ENCODE peak calls at places on chromosomes 5 and 9, in nine cellular contexts. One of them, this sample, is unnamed.

GRCh38 chr5:139443766-139444473 is 4.6 kb upstream of the DNAJC18 start:
- DNase-seq in heart left ventricle: no peak
- DNase-seq in body of pancreas: no peak
- DNase-seq in pancreas: no peak
- DNase-seq in nephron progenitor cell: no peak
- DNase-seq in tibial artery: no peak
- DNase-seq in mesothelial cell of epicardium: no peak
- DNase-seq in brain microvascular endothelial cell: peak
- DNase-seq in astrocyte of the spinal cord: peak
- DNase-seq in this sample: no peak

GRCh38 chr9:13707635-13708410 is 428.3 kb upstream of the MPDZ start:
- DNase-seq in nephron progenitor cell: no peak
- DNase-seq in astrocyte of the spinal cord: peak
- DNase-seq in body of pancreas: no peak
- DNase-seq in tibial artery: no peak
- DNase-seq in heart left ventricle: no peak
- DNase-seq in brain microvascular endothelial cell: peak
- DNase-seq in mesothelial cell of epicardium: no peak
- DNase-seq in pancreas: no peak
- DNase-seq in this sample: no peak

GRCh38 chr9:82021198-82021597 is 32.6 kb downstream of the SPATA31D1 start:
- DNase-seq in pancreas: no peak
- DNase-seq in nephron progenitor cell: no peak
- DNase-seq in tibial artery: peak
- DNase-seq in astrocyte of the spinal cord: peak
- DNase-seq in body of pancreas: no peak
- DNase-seq in brain microvascular endothelial cell: peak
- DNase-seq in heart left ventricle: no peak
- DNase-seq in mesothelial cell of epicardium: no peak
- DNase-seq in this sample: no peak

GRCh38 chr5:428754-429452 is 14.1 kb upstream of the EXOC3 start:
- DNase-seq in brain microvascular endothelial cell: no peak
- DNase-seq in astrocyte of the spinal cord: no peak
- DNase-seq in body of pancreas: no peak
- DNase-seq in tibial artery: no peak
- DNase-seq in heart left ventricle: no peak
- DNase-seq in nephron progenitor cell: no peak
- DNase-seq in pancreas: no peak
- DNase-seq in mesothelial cell of epicardium: peak
- DNase-seq in this sample: peak

GRCh38 chr9:116360974-116361373 is 207.4 kb downstream of the PAPPA start:
- DNase-seq in mesothelial cell of epicardium: no peak
- DNase-seq in tibial artery: no peak
- DNase-seq in heart left ventricle: no peak
- DNase-seq in nephron progenitor cell: no peak
- DNase-seq in body of pancreas: no peak
- DNase-seq in brain microvascular endothelial cell: no peak
- DNase-seq in pancreas: no peak
- DNase-seq in astrocyte of the spinal cord: no peak
- DNase-seq in this sample: no peak

GRCh38 chr9:122835313-122835731 is 6.9 kb upstream of the PDCL start:
- DNase-seq in brain microvascular endothelial cell: no peak
- DNase-seq in nephron progenitor cell: no peak
- DNase-seq in astrocyte of the spinal cord: no peak
- DNase-seq in mesothelial cell of epicardium: no peak
- DNase-seq in heart left ventricle: no peak
- DNase-seq in body of pancreas: no peak
- DNase-seq in tibial artery: no peak
- DNase-seq in pancreas: no peak
- DNase-seq in this sample: peak

GRCh38 chr9:123323482-123324013 is 32.4 kb upstream of the CRB2 start:
- DNase-seq in tibial artery: no peak
- DNase-seq in astrocyte of the spinal cord: no peak
- DNase-seq in mesothelial cell of epicardium: no peak
- DNase-seq in body of pancreas: no peak
- DNase-seq in nephron progenitor cell: no peak
- DNase-seq in brain microvascular endothelial cell: no peak
- DNase-seq in heart left ventricle: no peak
- DNase-seq in pancreas: no peak
- DNase-seq in this sample: no peak

GRCh38 chr5:176779537-176779936 is 30.8 kb upstream of the UNC5A start:
- DNase-seq in heart left ventricle: no peak
- DNase-seq in body of pancreas: no peak
- DNase-seq in brain microvascular endothelial cell: no peak
- DNase-seq in pancreas: no peak
- DNase-seq in nephron progenitor cell: no peak
- DNase-seq in mesothelial cell of epicardium: peak
- DNase-seq in tibial artery: no peak
- DNase-seq in astrocyte of the spinal cord: no peak
- DNase-seq in this sample: no peak

GRCh38 chr5:172284275-172284971 is 859 bp upstream of the UBTD2 start:
- DNase-seq in nephron progenitor cell: no peak
- DNase-seq in pancreas: no peak
- DNase-seq in tibial artery: peak
- DNase-seq in mesothelial cell of epicardium: peak
- DNase-seq in body of pancreas: no peak
- DNase-seq in heart left ventricle: no peak
- DNase-seq in brain microvascular endothelial cell: no peak
- DNase-seq in astrocyte of the spinal cord: no peak
- DNase-seq in this sample: peak

GRCh38 chr5:71938886-71939285 is 168.4 kb upstream of the MAP1B start:
- DNase-seq in heart left ventricle: no peak
- DNase-seq in body of pancreas: peak
- DNase-seq in pancreas: peak
- DNase-seq in nephron progenitor cell: no peak
- DNase-seq in brain microvascular endothelial cell: no peak
- DNase-seq in astrocyte of the spinal cord: peak
- DNase-seq in tibial artery: no peak
- DNase-seq in mesothelial cell of epicardium: no peak
- DNase-seq in this sample: no peak

GRCh38 chr9:6552033-6552737 is 93.3 kb downstream of the GLDC start:
- DNase-seq in nephron progenitor cell: no peak
- DNase-seq in tibial artery: no peak
- DNase-seq in mesothelial cell of epicardium: no peak
- DNase-seq in astrocyte of the spinal cord: peak
- DNase-seq in heart left ventricle: no peak
- DNase-seq in brain microvascular endothelial cell: peak
- DNase-seq in pancreas: no peak
- DNase-seq in body of pancreas: no peak
- DNase-seq in this sample: no peak

DNA sequence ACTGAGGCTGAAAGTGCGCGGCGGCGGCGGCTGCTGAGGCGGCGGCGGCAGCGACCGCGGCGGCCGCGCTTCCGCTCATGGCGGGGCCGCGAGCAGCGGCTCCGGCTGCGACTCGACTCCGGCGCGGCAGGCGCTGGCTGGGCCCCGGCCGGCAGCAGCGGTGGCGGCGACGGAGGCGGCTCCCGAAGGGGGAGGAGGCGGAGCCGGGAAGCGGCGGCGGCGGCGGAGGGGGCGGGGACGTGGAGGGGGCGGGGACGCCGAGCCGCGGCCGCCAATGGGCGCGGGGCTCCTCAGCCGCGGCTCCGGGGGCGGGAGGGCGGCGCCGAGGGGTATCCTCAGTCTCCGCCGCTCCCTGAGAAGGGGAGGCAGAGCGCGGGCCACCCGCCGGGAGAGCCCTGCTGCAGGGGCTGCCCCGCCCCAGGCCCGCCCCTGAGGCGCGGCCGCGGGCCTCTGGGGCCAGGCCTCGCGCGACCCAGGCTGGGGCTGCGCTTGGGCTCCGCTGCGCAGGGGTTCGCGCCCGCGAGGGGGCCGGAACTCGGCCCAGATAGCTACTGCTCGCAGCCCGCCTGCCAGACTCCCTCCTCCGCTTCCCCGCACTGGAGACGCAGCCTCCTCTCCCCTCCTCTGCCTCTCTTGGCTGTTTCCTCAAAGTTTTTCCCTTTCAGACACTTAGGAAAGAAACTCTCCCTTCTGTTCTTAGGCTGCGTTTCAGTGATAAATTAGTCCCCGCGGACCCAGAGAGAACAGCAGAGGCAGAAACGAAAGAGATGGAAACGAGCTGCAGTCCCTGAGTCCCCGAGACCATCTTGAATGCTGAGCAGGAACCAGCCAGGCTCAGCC is 85.0 kb upstream of the MELK start:
- DNase-seq in body of pancreas: peak
- DNase-seq in astrocyte of the spinal cord: peak
- DNase-seq in mesothelial cell of epicardium: peak
- DNase-seq in pancreas: peak
- DNase-seq in nephron progenitor cell: peak
- DNase-seq in tibial artery: peak
- DNase-seq in heart left ventricle: peak
- DNase-seq in brain microvascular endothelial cell: peak
- DNase-seq in this sample: peak
- TF ChIP-seq CTCF in body of pancreas: peak
- TF ChIP-seq CTCF in astrocyte of the spinal cord: no peak
- TF ChIP-seq CTCF in mesothelial cell of epicardium: no peak
- TF ChIP-seq CTCF in pancreas: no peak
- TF ChIP-seq CTCF in nephron progenitor cell: no peak
- TF ChIP-seq CTCF in tibial artery: peak
- TF ChIP-seq CTCF in heart left ventricle: peak
- TF ChIP-seq CTCF in brain microvascular endothelial cell: no peak
- TF ChIP-seq CTCF in this sample: no peak

GRCh38 chr9:126049896-126050604 is 276.6 kb upstream of the MVB12B start:
- DNase-seq in heart left ventricle: no peak
- DNase-seq in nephron progenitor cell: no peak
- DNase-seq in tibial artery: no peak
- DNase-seq in brain microvascular endothelial cell: no peak
- DNase-seq in body of pancreas: no peak
- DNase-seq in pancreas: no peak
- DNase-seq in mesothelial cell of epicardium: no peak
- DNase-seq in astrocyte of the spinal cord: no peak
- DNase-seq in this sample: no peak

GRCh38 chr9:126052791-126053190 is 273.8 kb upstream of the MVB12B start:
- DNase-seq in mesothelial cell of epicardium: no peak
- DNase-seq in brain microvascular endothelial cell: no peak
- DNase-seq in nephron progenitor cell: no peak
- DNase-seq in heart left ventricle: no peak
- DNase-seq in tibial artery: no peak
- DNase-seq in body of pancreas: no peak
- DNase-seq in pancreas: no peak
- DNase-seq in astrocyte of the spinal cord: no peak
- DNase-seq in this sample: no peak

GRCh38 chr9:126051446-126052130 is 275.0 kb upstream of the MVB12B start:
- DNase-seq in astrocyte of the spinal cord: no peak
- DNase-seq in brain microvascular endothelial cell: no peak
- DNase-seq in mesothelial cell of epicardium: no peak
- DNase-seq in heart left ventricle: no peak
- DNase-seq in tibial artery: no peak
- DNase-seq in body of pancreas: no peak
- DNase-seq in nephron progenitor cell: no peak
- DNase-seq in pancreas: no peak
- DNase-seq in this sample: no peak

GRCh38 chr9:126050605-126050990 is 276.0 kb upstream of the MVB12B start:
- DNase-seq in nephron progenitor cell: no peak
- DNase-seq in tibial artery: no peak
- DNase-seq in heart left ventricle: no peak
- DNase-seq in pancreas: no peak
- DNase-seq in brain microvascular endothelial cell: no peak
- DNase-seq in mesothelial cell of epicardium: no peak
- DNase-seq in body of pancreas: no peak
- DNase-seq in astrocyte of the spinal cord: no peak
- DNase-seq in this sample: no peak

DNA sequence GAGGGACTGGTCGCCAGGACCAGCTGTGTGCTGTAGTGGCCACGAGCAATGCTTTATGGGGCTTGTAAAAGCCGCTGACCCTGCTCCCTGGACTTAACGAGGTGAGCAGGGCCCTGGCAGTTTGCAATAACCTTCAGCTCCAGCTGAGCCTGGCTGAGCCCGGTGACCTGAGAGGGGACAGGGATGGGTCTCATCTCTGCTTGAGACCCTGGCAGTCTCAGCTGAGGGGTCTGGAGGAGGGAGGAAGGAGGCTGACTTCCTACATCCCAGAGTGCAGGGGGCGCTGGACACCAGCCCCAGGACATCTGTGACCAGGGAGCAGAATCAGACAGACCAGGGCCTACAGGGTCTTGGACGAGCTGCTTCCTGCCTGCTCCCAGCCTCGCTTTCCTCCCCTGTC is 277.5 kb upstream of the MVB12B start:
- DNase-seq in nephron progenitor cell: peak
- DNase-seq in astrocyte of the spinal cord: no peak
- DNase-seq in body of pancreas: no peak
- DNase-seq in heart left ventricle: no peak
- DNase-seq in brain microvascular endothelial cell: no peak
- DNase-seq in tibial artery: no peak
- DNase-seq in pancreas: no peak
- DNase-seq in mesothelial cell of epicardium: no peak
- DNase-seq in this sample: no peak
- TF ChIP-seq CTCF in nephron progenitor cell: no peak
- TF ChIP-seq CTCF in astrocyte of the spinal cord: no peak
- TF ChIP-seq CTCF in body of pancreas: no peak
- TF ChIP-seq CTCF in heart left ventricle: no peak
- TF ChIP-seq CTCF in brain microvascular endothelial cell: no peak
- TF ChIP-seq CTCF in tibial artery: no peak
- TF ChIP-seq CTCF in pancreas: no peak
- TF ChIP-seq CTCF in mesothelial cell of epicardium: no peak
- TF ChIP-seq CTCF in this sample: no peak

DNA sequence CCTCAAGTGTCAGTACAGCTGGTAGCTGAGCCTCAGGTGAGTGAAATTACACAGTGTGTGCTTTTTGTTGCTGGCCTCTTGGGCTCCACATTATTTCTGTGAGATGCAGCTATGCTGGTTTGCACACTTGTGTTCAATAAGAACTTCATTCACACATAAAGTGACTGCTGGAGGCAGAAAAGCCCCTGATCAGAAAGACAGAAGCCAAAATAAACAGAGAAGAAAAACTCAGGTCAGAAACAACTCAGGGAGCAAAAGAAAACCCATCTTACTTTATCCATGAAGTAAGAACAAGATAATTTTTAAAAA is 15.1 kb downstream of the PNPLA7 start:
- DNase-seq in mesothelial cell of epicardium: no peak
- DNase-seq in body of pancreas: no peak
- DNase-seq in heart left ventricle: no peak
- DNase-seq in pancreas: no peak
- DNase-seq in brain microvascular endothelial cell: no peak
- DNase-seq in tibial artery: no peak
- DNase-seq in nephron progenitor cell: no peak
- DNase-seq in astrocyte of the spinal cord: no peak
- DNase-seq in this sample: no peak
- TF ChIP-seq CTCF in mesothelial cell of epicardium: no peak
- TF ChIP-seq CTCF in body of pancreas: no peak
- TF ChIP-seq CTCF in heart left ventricle: no peak
- TF ChIP-seq CTCF in pancreas: no peak
- TF ChIP-seq CTCF in brain microvascular endothelial cell: no peak
- TF ChIP-seq CTCF in tibial artery: no peak
- TF ChIP-seq CTCF in nephron progenitor cell: no peak
- TF ChIP-seq CTCF in astrocyte of the spinal cord: no peak
- TF ChIP-seq CTCF in this sample: no peak

DNA sequence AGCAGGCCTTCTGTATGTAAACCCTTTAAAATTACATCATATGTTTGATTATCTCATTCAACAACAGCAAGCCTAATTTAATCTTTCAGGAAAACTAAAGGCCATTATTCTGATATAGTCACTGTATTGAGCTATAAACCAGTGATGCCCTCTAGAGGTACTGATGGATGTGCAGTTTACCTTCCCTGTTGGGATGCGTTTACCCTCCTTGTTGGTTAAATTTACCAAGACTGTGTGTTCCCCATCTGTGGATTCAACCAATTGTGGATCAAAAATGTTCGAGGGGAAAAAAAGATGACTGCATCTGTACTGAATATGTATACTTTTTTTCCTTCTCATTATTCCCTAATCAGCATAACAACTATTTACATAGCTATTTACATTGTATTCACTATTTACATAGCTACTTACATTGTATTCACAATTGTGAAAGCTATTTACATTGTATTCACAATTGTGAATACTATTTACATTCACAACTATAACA is 3.7 kb upstream of the BAAT start:
- DNase-seq in astrocyte of the spinal cord: no peak
- DNase-seq in mesothelial cell of epicardium: no peak
- DNase-seq in heart left ventricle: no peak
- DNase-seq in pancreas: no peak
- DNase-seq in body of pancreas: no peak
- DNase-seq in nephron progenitor cell: no peak
- DNase-seq in brain microvascular endothelial cell: no peak
- DNase-seq in tibial artery: no peak
- DNase-seq in this sample: no peak
- TF ChIP-seq CTCF in astrocyte of the spinal cord: peak
- TF ChIP-seq CTCF in mesothelial cell of epicardium: no peak
- TF ChIP-seq CTCF in heart left ventricle: no peak
- TF ChIP-seq CTCF in pancreas: peak
- TF ChIP-seq CTCF in body of pancreas: peak
- TF ChIP-seq CTCF in nephron progenitor cell: no peak
- TF ChIP-seq CTCF in brain microvascular endothelial cell: peak
- TF ChIP-seq CTCF in tibial artery: no peak
- TF ChIP-seq CTCF in this sample: peak